ENCODE peak calls at places on chromosomes 12 and 14, in nine cellular contexts. One of them, this sample, is unnamed.

GRCh38 chr14:63273717-63274673 is 44.7 kb downstream of the GPHB5 start:
- DNase-seq in tibial nerve: no peak
- DNase-seq in cerebellar cortex: peak; percentile 74
- DNase-seq in CD8-positive, alpha-beta memory T cell: no peak
- DNase-seq in NCI-H1105 treated with DMSO at 0.1 percent for 48 hours: no peak
- DNase-seq in transverse colon: no peak
- DNase-seq in right cardiac atrium: peak; percentile 61
- DNase-seq in HuH-7: no peak
- DNase-seq in pons: no peak
- DNase-seq in this sample: no peak

GRCh38 chr14:69713127-69713800 is 53.7 kb upstream of the SRSF5 start:
- DNase-seq in transverse colon: peak; percentile 47
- DNase-seq in right cardiac atrium: no peak
- DNase-seq in CD8-positive, alpha-beta memory T cell: no peak
- DNase-seq in cerebellar cortex: peak; percentile 77
- DNase-seq in pons: no peak
- DNase-seq in NCI-H1105 treated with DMSO at 0.1 percent for 48 hours: peak; percentile 94
- DNase-seq in tibial nerve: no peak
- DNase-seq in HuH-7: no peak
- DNase-seq in this sample: no peak

GRCh38 chr14:53386359-53386758 is 233.2 kb upstream of the DDHD1 start:
- DNase-seq in right cardiac atrium: no peak
- DNase-seq in cerebellar cortex: no peak
- DNase-seq in HuH-7: no peak
- DNase-seq in pons: no peak
- DNase-seq in NCI-H1105 treated with DMSO at 0.1 percent for 48 hours: no peak
- DNase-seq in transverse colon: no peak
- DNase-seq in tibial nerve: no peak
- DNase-seq in CD8-positive, alpha-beta memory T cell: no peak
- DNase-seq in this sample: no peak

GRCh38 chr14:32985881-32986280 is 47.2 kb downstream of the NPAS3 start:
- DNase-seq in pons: peak; percentile 58
- DNase-seq in cerebellar cortex: no peak
- DNase-seq in transverse colon: peak; percentile 11
- DNase-seq in right cardiac atrium: no peak
- DNase-seq in HuH-7: no peak
- DNase-seq in NCI-H1105 treated with DMSO at 0.1 percent for 48 hours: no peak
- DNase-seq in CD8-positive, alpha-beta memory T cell: no peak
- DNase-seq in tibial nerve: no peak
- DNase-seq in this sample: no peak

GRCh38 chr12:104751594-104751993 is 206.5 kb downstream of the SLC41A2 start:
- DNase-seq in NCI-H1105 treated with DMSO at 0.1 percent for 48 hours: no peak
- DNase-seq in HuH-7: no peak
- DNase-seq in right cardiac atrium: no peak
- DNase-seq in cerebellar cortex: no peak
- DNase-seq in CD8-positive, alpha-beta memory T cell: no peak
- DNase-seq in tibial nerve: no peak
- DNase-seq in transverse colon: no peak
- DNase-seq in pons: no peak
- DNase-seq in this sample: no peak

GRCh38 chr12:4272014-4272975 is 1.3 kb upstream of the CCND2 start:
- DNase-seq in cerebellar cortex: peak; percentile 85
- DNase-seq in HuH-7: no peak
- DNase-seq in tibial nerve: peak; percentile 63
- DNase-seq in CD8-positive, alpha-beta memory T cell: peak; percentile 88
- DNase-seq in NCI-H1105 treated with DMSO at 0.1 percent for 48 hours: peak; percentile 37
- DNase-seq in pons: peak; percentile 60
- DNase-seq in right cardiac atrium: peak; percentile 89
- DNase-seq in transverse colon: peak; percentile 88
- DNase-seq in this sample: peak; percentile 83

GRCh38 chr14:83923836-83924235 is 1606.1 kb upstream of the FLRT2 start:
- DNase-seq in cerebellar cortex: no peak
- DNase-seq in right cardiac atrium: no peak
- DNase-seq in HuH-7: no peak
- DNase-seq in transverse colon: no peak
- DNase-seq in tibial nerve: no peak
- DNase-seq in CD8-positive, alpha-beta memory T cell: no peak
- DNase-seq in NCI-H1105 treated with DMSO at 0.1 percent for 48 hours: no peak
- DNase-seq in pons: no peak
- DNase-seq in this sample: no peak

GRCh38 chr12:63967358-63967757 is 122.9 kb downstream of the SRGAP1 start:
- DNase-seq in tibial nerve: no peak
- DNase-seq in pons: no peak
- DNase-seq in HuH-7: no peak
- DNase-seq in transverse colon: no peak
- DNase-seq in NCI-H1105 treated with DMSO at 0.1 percent for 48 hours: no peak
- DNase-seq in right cardiac atrium: no peak
- DNase-seq in CD8-positive, alpha-beta memory T cell: no peak
- DNase-seq in cerebellar cortex: no peak
- DNase-seq in this sample: no peak

GRCh38 chr14:71005076-71005475 is 97.8 kb downstream of the PCNX1 start:
- DNase-seq in transverse colon: no peak
- DNase-seq in CD8-positive, alpha-beta memory T cell: no peak
- DNase-seq in HuH-7: no peak
- DNase-seq in NCI-H1105 treated with DMSO at 0.1 percent for 48 hours: no peak
- DNase-seq in pons: no peak
- DNase-seq in tibial nerve: no peak
- DNase-seq in right cardiac atrium: no peak
- DNase-seq in cerebellar cortex: no peak
- DNase-seq in this sample: no peak

GRCh38 chr14:105258846-105259245 is 10.5 kb downstream of the BTBD6 start:
- DNase-seq in transverse colon: peak; percentile 51
- DNase-seq in tibial nerve: no peak
- DNase-seq in HuH-7: no peak
- DNase-seq in pons: no peak
- DNase-seq in CD8-positive, alpha-beta memory T cell: no peak
- DNase-seq in cerebellar cortex: no peak
- DNase-seq in NCI-H1105 treated with DMSO at 0.1 percent for 48 hours: no peak
- DNase-seq in right cardiac atrium: peak; percentile 16
- DNase-seq in this sample: no peak

GRCh38 chr14:44279357-44279756 is 227.7 kb downstream of the FSCB start:
- DNase-seq in right cardiac atrium: no peak
- DNase-seq in NCI-H1105 treated with DMSO at 0.1 percent for 48 hours: no peak
- DNase-seq in CD8-positive, alpha-beta memory T cell: no peak
- DNase-seq in HuH-7: no peak
- DNase-seq in cerebellar cortex: no peak
- DNase-seq in pons: no peak
- DNase-seq in transverse colon: no peak
- DNase-seq in tibial nerve: no peak
- DNase-seq in this sample: no peak

GRCh38 chr12:89225808-89226368 is 126.4 kb downstream of the DUSP6 start:
- DNase-seq in right cardiac atrium: no peak
- DNase-seq in pons: no peak
- DNase-seq in CD8-positive, alpha-beta memory T cell: no peak
- DNase-seq in NCI-H1105 treated with DMSO at 0.1 percent for 48 hours: no peak
- DNase-seq in tibial nerve: no peak
- DNase-seq in transverse colon: peak; percentile 64
- DNase-seq in cerebellar cortex: no peak
- DNase-seq in HuH-7: no peak
- DNase-seq in this sample: no peak

GRCh38 chr14:26163761-26164160 is 434.1 kb downstream of the NOVA1 start:
- DNase-seq in CD8-positive, alpha-beta memory T cell: no peak
- DNase-seq in cerebellar cortex: peak; percentile 8
- DNase-seq in transverse colon: no peak
- DNase-seq in NCI-H1105 treated with DMSO at 0.1 percent for 48 hours: peak; percentile 69
- DNase-seq in HuH-7: peak; percentile 23
- DNase-seq in right cardiac atrium: peak; percentile 18
- DNase-seq in tibial nerve: no peak
- DNase-seq in pons: peak; percentile 66
- DNase-seq in this sample: no peak

This sample was measured in effector CD4-positive, alpha-beta T cell.